ENCODE peak calls at places on chromosomes 4 and X, in nine cellular contexts. M, Q, H, P, A, R, Y, X and I are unnamed samples.

GRCh38 chr4:41234424-41234823 is 20.1 kb upstream of the APBB2 start:
- DNase-seq in M (no peak), X (no peak), R (no peak), P (no peak), Y (no peak), A (no peak), Q (no peak), H (no peak), I (no peak)

GRCh38 chrX:149510386-149510785 is 5.3 kb upstream of the IDS start:
- DNase-seq in H (peak; percentile 61), M (no peak), X (no peak), P (no peak), R (no peak), Y (no peak), A (no peak), Q (no peak), I (no peak)

GRCh38 chr4:8771258-8771590 is 100.4 kb downstream of the HMX1 start:
- DNase-seq in H (no peak), R (no peak), A (no peak), X (no peak), P (no peak), M (no peak), Q (no peak), Y (no peak), I (no peak)

GRCh38 chrX:139563251-139563650 is 32.7 kb downstream of the F9 start:
- DNase-seq in P (no peak), X (no peak), R (no peak), M (no peak), H (no peak), A (no peak), Y (no peak), Q (no peak), I (no peak)

GRCh38 chrX:151902813-151903591 is 9.7 kb upstream of the MAGEA4 start:
- DNase-seq in A (no peak), M (no peak), Q (peak; percentile 69), H (peak; percentile 90), Y (no peak), R (no peak), P (no peak), X (no peak), I (no peak)

GRCh38 chrX:139093201-139093600 is 381.7 kb upstream of the FGF13 start:
- DNase-seq in M (no peak), Y (no peak), H (peak; percentile 20), R (no peak), A (no peak), Q (no peak), P (no peak), X (no peak), I (no peak)

GRCh38 chrX:54288989-54289388 is 68.9 kb downstream of the WNK3 start:
- DNase-seq in A (no peak), Q (no peak), M (no peak), H (no peak), P (no peak), Y (no peak), R (no peak), X (no peak), I (no peak)

GRCh38 chrX:51798701-51799100 is 55.5 kb downstream of the GSPT2 start:
- DNase-seq in Y (peak; percentile 26), A (no peak), R (no peak), M (no peak), H (no peak), Q (no peak), X (no peak), P (no peak), I (no peak)

GRCh38 chr4:5204781-5205180 is 153.5 kb downstream of the STK32B start:
- DNase-seq in R (no peak), P (peak; percentile 72), A (no peak), M (no peak), Q (no peak), Y (no peak), H (peak; percentile 37), X (no peak), I (no peak)

GRCh38 chr4:25299476-25300203 is 12.9 kb upstream of the ZCCHC4 start:
- DNase-seq in M (no peak), Q (no peak), P (no peak), A (no peak), H (no peak), R (no peak), X (no peak), Y (no peak), I (no peak)

GRCh38 chrX:105191878-105192277 is 28.6 kb downstream of the TEX13A start:
- DNase-seq in A (no peak), Q (no peak), M (no peak), Y (peak; percentile 43), P (no peak), X (no peak), R (no peak), H (peak; percentile 18), I (no peak)

GRCh38 chrX:119694601-119695534 is 1.9 kb upstream of the SEPTIN6 start:
- DNase-seq in M (no peak), P (no peak), R (no peak), X (no peak), A (no peak), Y (no peak), Q (no peak), H (no peak), I (no peak)

GRCh38 chr4:39025552-39026085 is 6.6 kb downstream of the TMEM156 start:
- DNase-seq in M (no peak), Q (no peak), X (no peak), A (no peak), H (peak; percentile 17), P (no peak), Y (no peak), R (no peak), I (no peak)

GRCh38 chr4:99811850-99812249 is 4.8 kb upstream of the DAPP1 start:
- DNase-seq in M (peak; percentile 37), Y (no peak), P (peak; percentile 11), R (peak; percentile 19), Q (no peak), A (peak; percentile 70), H (peak; percentile 52), X (peak; percentile 27), I (no peak)

GRCh38 chr4:182448281-182449151 is 205.3 kb downstream of the TENM3 start:
- DNase-seq in M (peak; percentile 1), H (peak; percentile 90), Y (peak; percentile 79), P (peak; percentile 88), Q (peak; percentile 86), X (peak; percentile 10), R (peak; percentile 3), A (peak; percentile 1), I (peak; percentile 79)

GRCh38 chr4:186137193-186137792 is 32.8 kb downstream of the FAM149A start:
- DNase-seq in Y (no peak), R (no peak), A (no peak), M (no peak), H (peak; percentile 61), X (no peak), Q (no peak), P (no peak), I (peak; percentile 10)